ENCODE peak calls at places on chromosome 4, in six cellular contexts. W is hepatocyte; V is NCI-H1105; Q is ascending aorta; U is stimulated activated CD4-positive, alpha-beta T cell treated with anti-CD3 and anti-CD28 coated beads, Interleukin-4, amount 100 ng/mL, for 48 hours; J is mesenteric fat pad. H is an unnamed sample.

GRCh38 chr4:82776925-82777542 is 21.6 kb downstream of the SCD5 start:
- DNase-seq in W (no peak), V (no peak), Q (no peak), U (no peak), J (peak), H (no peak)

GRCh38 chr4:38621004-38621684 is 42.9 kb upstream of the KLF3 start:
- DNase-seq in W (peak), V (no peak), Q (no peak), U (no peak), J (no peak), H (peak)

GRCh38 chr4:11487876-11488545 is 59.3 kb upstream of the HS3ST1 start:
- DNase-seq in W (peak), V (no peak), Q (no peak), U (no peak), J (no peak), H (peak)

GRCh38 chr4:132593717-132594400 is 555.2 kb upstream of the PCDH10 start:
- DNase-seq in W (no peak), V (no peak), Q (no peak), U (no peak), J (no peak), H (no peak)

GRCh38 chr4:67556426-67556825 is 2.1 kb upstream of the STAP1 start:
- DNase-seq in W (no peak), V (no peak), Q (no peak), U (no peak), J (no peak), H (no peak)

GRCh38 chr4:3261411-3262207 is 12.7 kb downstream of the MSANTD1 start:
- DNase-seq in W (no peak), V (no peak), Q (no peak), U (no peak), J (peak), H (no peak)

GRCh38 chr4:159355456-159355855 is 252.6 kb downstream of the RAPGEF2 start:
- DNase-seq in W (no peak), V (no peak), Q (no peak), U (no peak), J (no peak), H (no peak)

GRCh38 chr4:14958436-14958835 is 43.8 kb upstream of the CPEB2 start:
- DNase-seq in W (no peak), V (no peak), Q (no peak), U (no peak), J (no peak), H (no peak)

GRCh38 chr4:38982356-38983095 is 49.7 kb downstream of the TMEM156 start:
- DNase-seq in W (no peak), V (no peak), Q (no peak), U (no peak), J (no peak), H (no peak)

GRCh38 chr4:47221721-47222120 is 190.4 kb downstream of the GABRB1 start:
- DNase-seq in W (peak), V (no peak), Q (no peak), U (no peak), J (no peak), H (peak)

GRCh38 chr4:5746829-5747745 is 36.1 kb downstream of the EVC start:
- DNase-seq in W (no peak), V (no peak), Q (peak), U (no peak), J (peak), H (no peak)

GRCh38 chr4:183356931-183357675 is 34.9 kb upstream of the CLDN24 start:
- DNase-seq in W (no peak), V (no peak), Q (peak), U (no peak), J (peak), H (no peak)

GRCh38 chr4:154332681-154333421 is 158.7 kb downstream of the DCHS2 start:
- DNase-seq in W (peak), V (peak), Q (no peak), U (peak), J (no peak), H (no peak)